ENCODE peak calls at places on chromosome 15, in eight cellular contexts. T, Y, G, N, M, K, L and X are unnamed samples.

GRCh38 chr15:97521894-97522293 is 438.6 kb upstream of the ARRDC4 start:
- DNase-seq in N (no peak), Y (no peak), M (peak; percentile 6), G (no peak), L (no peak), T (no peak), K (no peak), X (no peak)

GRCh38 chr15:40984963-40985362 is 31.7 kb downstream of the CHAC1 start:
- DNase-seq in N (no peak), Y (no peak), T (peak; percentile 94), G (no peak), K (peak; percentile 21), M (peak; percentile 85), L (no peak), X (no peak)

GRCh38 chr15:98070132-98070531 is 109.6 kb downstream of the ARRDC4 start:
- DNase-seq in G (no peak), N (no peak), L (no peak), T (peak; percentile 88), Y (no peak), K (no peak), M (peak; percentile 13), X (peak; percentile 57)

GRCh38 chr15:32698773-32699390 is 18.9 kb upstream of the GREM1 start:
- DNase-seq in L (no peak), Y (no peak), N (no peak), T (no peak), K (no peak), M (peak; percentile 39), G (no peak), X (no peak)

GRCh38 chr15:75775296-75776074 is 62.8 kb upstream of the CSPG4 start:
- DNase-seq in Y (peak; percentile 36), N (no peak), G (no peak), M (no peak), K (no peak), T (no peak), L (no peak), X (no peak)

GRCh38 chr15:38714309-38715072 is 149.9 kb upstream of the RASGRP1 start:
- DNase-seq in M (peak; percentile 69), K (no peak), L (no peak), G (no peak), N (no peak), Y (peak; percentile 45), T (peak; percentile 93), X (no peak)

GRCh38 chr15:40310001-40310959 is 2.5 kb upstream of the PLCB2 start:
- DNase-seq in G (peak; percentile 71), T (no peak), M (peak; percentile 62), K (no peak), N (no peak), Y (peak; percentile 69), L (no peak), X (no peak)

GRCh38 chr15:85607842-85608241 is 186.9 kb downstream of the KLHL25 start:
- DNase-seq in T (peak; percentile 89), L (no peak), N (no peak), M (peak; percentile 92), K (no peak), Y (no peak), G (no peak), X (no peak)

GRCh38 chr15:40320931-40321371 is 2.5 kb upstream of the INAFM2 start:
- DNase-seq in T (peak; percentile 53), G (peak; percentile 78), N (peak; percentile 35), L (no peak), M (peak; percentile 82), K (no peak), Y (no peak), X (no peak)

GRCh38 chr15:63402498-63403253 is 21.0 kb upstream of the CA12 start:
- DNase-seq in N (no peak), T (peak; percentile 48), K (no peak), M (peak; percentile 67), Y (no peak), G (peak; percentile 45), L (no peak), X (no peak)

GRCh38 chr15:77180270-77180669 is 109.4 kb upstream of the TSPAN3 start:
- DNase-seq in K (no peak), T (no peak), M (no peak), N (no peak), Y (no peak), L (no peak), G (no peak), X (no peak)

GRCh38 chr15:100928632-100929280 is 9.6 kb downstream of the LRRK1 start:
- DNase-seq in M (no peak), Y (no peak), T (no peak), L (no peak), G (no peak), N (no peak), K (no peak), X (no peak)

GRCh38 chr15:41713047-41713446 is 52.8 kb downstream of the MGA start:
- DNase-seq in M (no peak), G (no peak), L (no peak), Y (no peak), T (no peak), N (no peak), K (no peak), X (no peak)

GRCh38 chr15:100114100-100114499 is 227.7 kb downstream of the ADAMTS17 start:
- DNase-seq in M (peak; percentile 24), G (no peak), L (peak; percentile 88), T (no peak), Y (no peak), K (peak; percentile 54), N (peak; percentile 69), X (no peak)

GRCh38 chr15:85394552-85395333 is 14.3 kb downstream of the AKAP13 start:
- DNase-seq in Y (no peak), N (no peak), G (no peak), L (no peak), T (no peak), M (no peak), K (no peak), X (no peak)

GRCh38 chr15:64699767-64700388 is 75.5 kb downstream of the RBPMS2 start:
- DNase-seq in N (no peak), M (peak; percentile 59), Y (peak; percentile 54), L (no peak), K (no peak), G (no peak), T (no peak), X (no peak)

GRCh38 chr15:49343546-49343945 is 79.5 kb upstream of the FGF7 start:
- DNase-seq in T (no peak), G (no peak), Y (no peak), M (no peak), K (no peak), L (no peak), N (no peak), X (no peak)

GRCh38 chr15:25694238-25694584 is 168.9 kb downstream of the ATP10A start:
- DNase-seq in Y (no peak), T (no peak), M (no peak), G (no peak), N (no peak), K (no peak), L (no peak), X (no peak)

GRCh38 chr15:25691544-25692430 is 171.3 kb downstream of the ATP10A start:
- DNase-seq in L (no peak), N (no peak), G (no peak), Y (no peak), M (peak; percentile 64), K (no peak), T (peak; percentile 29), X (no peak)

GRCh38 chr15:25695875-25696760 is 167.0 kb downstream of the ATP10A start:
- DNase-seq in T (no peak), L (no peak), G (no peak), N (no peak), K (no peak), M (no peak), Y (no peak), X (no peak)

GRCh38 chr15:25694823-25695312 is 168.3 kb downstream of the ATP10A start:
- DNase-seq in N (no peak), T (no peak), G (no peak), K (no peak), M (no peak), L (no peak), Y (no peak), X (no peak)

DNA sequence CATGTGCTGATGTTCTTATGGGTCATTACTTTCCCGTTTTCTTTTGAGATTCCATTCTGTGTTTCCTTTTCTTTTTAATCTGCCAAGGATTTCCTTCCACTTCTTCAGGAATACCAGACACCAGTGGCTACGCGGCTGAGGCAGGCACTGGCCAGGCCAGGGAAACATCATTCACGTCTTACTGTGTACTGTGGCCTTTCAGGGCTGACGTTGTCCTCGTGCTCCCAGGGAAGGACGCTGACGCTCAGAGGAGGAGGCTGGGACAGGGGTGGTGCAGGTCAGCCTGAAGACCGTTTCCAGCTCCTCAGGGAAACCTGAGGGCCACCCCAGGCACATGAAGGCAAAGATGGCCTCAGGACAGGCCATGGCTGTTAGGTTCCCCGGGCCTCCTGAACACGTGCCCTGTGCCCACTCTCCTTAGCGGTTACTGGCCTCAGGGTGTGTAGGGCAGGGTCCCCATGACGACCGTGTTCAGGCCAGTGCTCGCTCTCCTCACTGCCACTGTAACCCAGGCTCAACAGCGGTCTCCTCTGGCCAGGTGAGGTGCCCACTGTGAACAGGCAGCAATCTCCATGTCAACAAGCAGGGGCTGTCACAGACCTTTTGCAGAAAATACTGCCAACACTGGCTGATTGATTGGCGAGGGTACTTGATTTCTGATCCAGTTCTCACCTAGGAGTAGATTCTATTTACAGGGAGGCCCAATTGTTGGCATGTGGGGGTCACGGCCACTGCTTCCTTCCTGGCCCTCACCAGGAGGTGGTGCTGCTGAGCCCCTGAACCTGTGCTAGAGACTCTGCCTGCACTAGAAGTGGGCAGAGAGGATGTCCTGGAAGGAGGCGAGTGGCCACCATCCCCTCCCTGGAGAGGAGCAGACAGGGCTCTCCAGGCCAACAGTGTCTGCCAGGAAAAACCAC is 169.5 kb downstream of the ATP10A start:
- DNase-seq in N (no peak), T (peak; percentile 20), L (no peak), G (no peak), Y (no peak), M (peak; percentile 65), K (no peak), X (no peak)
- TF ChIP-seq CTCF in N (no peak), T (peak; percentile 84), L (peak; percentile 57), G (peak; percentile 39), Y (peak; percentile 43), M (peak; percentile 85), K (peak; percentile 66), X (peak; percentile 74)

GRCh38 chr15:95176794-95177577 is 945.6 kb downstream of the MCTP2 start:
- DNase-seq in M (no peak), G (no peak), K (no peak), L (no peak), N (no peak), T (no peak), Y (no peak), X (no peak)
- TF ChIP-seq CTCF in M (no peak), G (no peak), K (no peak), L (no peak), N (no peak), T (no peak), Y (no peak), X (no peak)

DNA sequence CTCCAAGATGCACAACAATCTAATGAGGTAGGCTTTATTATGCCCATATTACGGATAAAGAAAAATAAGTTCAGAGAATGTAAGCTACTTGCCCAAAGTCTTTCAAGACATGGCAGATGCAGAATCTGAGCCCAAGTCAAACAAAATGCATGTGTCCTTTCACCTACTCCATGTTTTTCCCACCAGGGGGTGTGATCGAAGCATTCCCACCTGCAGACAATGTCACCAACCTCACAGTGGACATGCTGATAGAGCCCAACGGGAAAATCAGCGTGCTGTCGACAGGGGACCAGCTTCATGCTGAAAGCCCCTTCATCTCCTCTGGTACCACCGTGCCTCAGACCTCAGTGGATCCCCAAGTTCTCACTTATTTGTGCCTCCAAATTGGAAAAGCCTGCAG is 99.8 kb upstream of the C15orf61 start:
- DNase-seq in L (no peak), M (no peak), K (no peak), T (no peak), N (no peak), G (no peak), Y (no peak), X (no peak)
- TF ChIP-seq CTCF in L (no peak), M (no peak), K (no peak), T (no peak), N (no peak), G (no peak), Y (no peak), X (no peak)

GRCh38 chr15:65869127-65869953 is at the start of gene RAB11A:
- DNase-seq in L (peak; percentile 97), M (peak; percentile 99), Y (peak; percentile 96), K (peak; percentile 83), G (peak; percentile 96), N (peak; percentile 95), T (peak; percentile 94), X (peak; percentile 83)
- TF ChIP-seq CTCF in L (no peak), M (peak; percentile 24), Y (no peak), K (no peak), G (peak; percentile 47), N (peak; percentile 66), T (peak; percentile 65), X (no peak)